ENCODE peak calls at places on chromosome 20, in four cellular contexts. T, P, K and M are unnamed samples.

GRCh38 chr20:33298391-33298790 is 15.4 kb downstream of the BPIFB1 start:
- DNase-seq in T (peak; percentile 53), P (no peak), K (no peak), M (no peak)

GRCh38 chr20:52971498-52972189 is 514 bp upstream of the TSHZ2 start:
- DNase-seq in T (no peak), P (no peak), K (no peak), M (no peak)

GRCh38 chr20:11686900-11687543 is 230.7 kb upstream of the BTBD3 start:
- DNase-seq in T (peak; percentile 47), P (no peak), K (no peak), M (no peak)

GRCh38 chr20:2751868-2752630 is 48.4 kb downstream of the CPXM1 start:
- DNase-seq in T (no peak), P (no peak), K (peak; percentile 35), M (no peak)

GRCh38 chr20:31566332-31566657 is 38.8 kb upstream of the ID1 start:
- DNase-seq in T (no peak), P (no peak), K (no peak), M (no peak)

GRCh38 chr20:62350629-62351422 is 16.3 kb downstream of the LAMA5 start:
- DNase-seq in T (no peak), P (no peak), K (no peak), M (no peak)

GRCh38 chr20:57122481-57123138 is 143.8 kb downstream of the BMP7 start:
- DNase-seq in T (no peak), P (no peak), K (no peak), M (no peak)

GRCh38 chr20:50071039-50071888 is 41.7 kb downstream of the UBE2V1 start:
- DNase-seq in T (peak; percentile 91), P (peak; percentile 92), K (peak; percentile 85), M (peak; percentile 99)

GRCh38 chr20:61932711-61933480 is 132.8 kb downstream of the TAF4 start:
- DNase-seq in T (no peak), P (peak; percentile 20), K (no peak), M (peak; percentile 62)

GRCh38 chr20:48186915-48187314 is 401.6 kb upstream of the SULF2 start:
- DNase-seq in T (no peak), P (no peak), K (no peak), M (no peak)

GRCh38 chr20:33373735-33374605 is 27.3 kb downstream of the CDK5RAP1 start:
- DNase-seq in T (no peak), P (no peak), K (no peak), M (no peak)